ENCODE peak calls at places on chromosomes 5 and 9, in five cellular contexts. One of them, this sample, is unnamed.

GRCh38 chr5:93717162-93717561 is 24.2 kb downstream of the POU5F2 start:
- DNase-seq in H1: no peak
- DNase-seq in K562: no peak
- DNase-seq in SK-N-SH: no peak
- DNase-seq in HepG2: peak
- DNase-seq in this sample: peak

GRCh38 chr9:121331549-121331948 is 38.5 kb downstream of the STOM start:
- DNase-seq in H1: no peak
- DNase-seq in K562: no peak
- DNase-seq in SK-N-SH: no peak
- DNase-seq in HepG2: no peak
- DNase-seq in this sample: no peak

GRCh38 chr5:138632900-138633489 is 57.8 kb upstream of the HSPA9 start:
- DNase-seq in H1: peak
- DNase-seq in K562: peak
- DNase-seq in SK-N-SH: peak
- DNase-seq in HepG2: peak
- DNase-seq in this sample: peak

GRCh38 chr5:173968154-173968553 is 20.8 kb upstream of the C5orf47 start:
- DNase-seq in H1: no peak
- DNase-seq in K562: no peak
- DNase-seq in SK-N-SH: peak
- DNase-seq in HepG2: no peak
- DNase-seq in this sample: no peak

GRCh38 chr5:106311230-106311629 is 1359.5 kb downstream of the EFNA5 start:
- DNase-seq in H1: no peak
- DNase-seq in K562: no peak
- DNase-seq in SK-N-SH: no peak
- DNase-seq in HepG2: no peak
- DNase-seq in this sample: no peak

GRCh38 chr9:113649054-113649453 is 185.5 kb downstream of the RGS3 start:
- DNase-seq in H1: no peak
- DNase-seq in K562: no peak
- DNase-seq in SK-N-SH: peak
- DNase-seq in HepG2: no peak
- DNase-seq in this sample: no peak

GRCh38 chr5:39131210-39132127 is 57.3 kb upstream of the RICTOR start:
- DNase-seq in H1: no peak
- DNase-seq in K562: no peak
- DNase-seq in SK-N-SH: no peak
- DNase-seq in HepG2: no peak
- DNase-seq in this sample: no peak

GRCh38 chr5:143812085-143812705 is at the start of gene HMHB1:
- DNase-seq in H1: no peak
- DNase-seq in K562: no peak
- DNase-seq in SK-N-SH: no peak
- DNase-seq in HepG2: no peak
- DNase-seq in this sample: no peak

GRCh38 chr5:139696894-139697658 is 48.9 kb downstream of the CXXC5 start:
- DNase-seq in H1: no peak
- DNase-seq in K562: peak
- DNase-seq in SK-N-SH: peak
- DNase-seq in HepG2: peak
- DNase-seq in this sample: peak

GRCh38 chr5:149937610-149938009 is 7.0 kb downstream of the PDE6A start:
- DNase-seq in H1: no peak
- DNase-seq in K562: no peak
- DNase-seq in SK-N-SH: no peak
- DNase-seq in HepG2: no peak
- DNase-seq in this sample: no peak

GRCh38 chr9:121650220-121651013 is 1.0 kb upstream of the DAB2IP start:
- DNase-seq in H1: peak
- DNase-seq in K562: peak
- DNase-seq in SK-N-SH: peak
- DNase-seq in HepG2: peak
- DNase-seq in this sample: peak

GRCh38 chr5:88727705-88728313 is 155.2 kb downstream of the MEF2C start:
- DNase-seq in H1: no peak
- DNase-seq in K562: peak
- DNase-seq in SK-N-SH: no peak
- DNase-seq in HepG2: no peak
- DNase-seq in this sample: peak

GRCh38 chr5:152164860-152165259 is 240.2 kb upstream of the GLRA1 start:
- DNase-seq in H1: no peak
- DNase-seq in K562: no peak
- DNase-seq in SK-N-SH: no peak
- DNase-seq in HepG2: no peak
- DNase-seq in this sample: no peak

GRCh38 chr5:39501403-39501802 is 76.6 kb upstream of the DAB2 start:
- DNase-seq in H1: no peak
- DNase-seq in K562: no peak
- DNase-seq in SK-N-SH: no peak
- DNase-seq in HepG2: no peak
- DNase-seq in this sample: peak

GRCh38 chr5:180120221-180121101 is 48.9 kb upstream of the RNF130 start:
- DNase-seq in H1: no peak
- DNase-seq in K562: no peak
- DNase-seq in SK-N-SH: no peak
- DNase-seq in HepG2: no peak
- DNase-seq in this sample: no peak

GRCh38 chr5:73764586-73764985 is 138.6 kb downstream of the ARHGEF28 start:
- DNase-seq in H1: no peak
- DNase-seq in K562: no peak
- DNase-seq in SK-N-SH: no peak
- DNase-seq in HepG2: peak
- DNase-seq in this sample: peak

GRCh38 chr5:72288923-72289322 is 31.1 kb downstream of the MRPS27 start:
- DNase-seq in H1: no peak
- DNase-seq in K562: no peak
- DNase-seq in SK-N-SH: no peak
- DNase-seq in HepG2: no peak
- DNase-seq in this sample: no peak

GRCh38 chr9:35027871-35028270 is 38.3 kb downstream of the DNAJB5 start:
- DNase-seq in H1: no peak
- DNase-seq in K562: no peak
- DNase-seq in SK-N-SH: no peak
- DNase-seq in HepG2: no peak
- DNase-seq in this sample: no peak

GRCh38 chr5:115246361-115246991 is 16.2 kb downstream of the PGGT1B start:
- DNase-seq in H1: no peak
- DNase-seq in K562: peak
- DNase-seq in SK-N-SH: peak
- DNase-seq in HepG2: peak
- DNase-seq in this sample: peak

GRCh38 chr5:79020861-79021561 is 35.9 kb upstream of the ARSB start:
- DNase-seq in H1: peak
- DNase-seq in K562: peak
- DNase-seq in SK-N-SH: peak
- DNase-seq in HepG2: peak
- DNase-seq in this sample: peak

GRCh38 chr5:75040973-75041372 is 11.4 kb downstream of the GCNT4 start:
- DNase-seq in H1: no peak
- DNase-seq in K562: no peak
- DNase-seq in SK-N-SH: no peak
- DNase-seq in HepG2: no peak
- DNase-seq in this sample: no peak

GRCh38 chr5:81349161-81349560 is 44.8 kb downstream of the ACOT12 start:
- DNase-seq in H1: no peak
- DNase-seq in K562: no peak
- DNase-seq in SK-N-SH: no peak
- DNase-seq in HepG2: no peak
- DNase-seq in this sample: no peak

DNA sequence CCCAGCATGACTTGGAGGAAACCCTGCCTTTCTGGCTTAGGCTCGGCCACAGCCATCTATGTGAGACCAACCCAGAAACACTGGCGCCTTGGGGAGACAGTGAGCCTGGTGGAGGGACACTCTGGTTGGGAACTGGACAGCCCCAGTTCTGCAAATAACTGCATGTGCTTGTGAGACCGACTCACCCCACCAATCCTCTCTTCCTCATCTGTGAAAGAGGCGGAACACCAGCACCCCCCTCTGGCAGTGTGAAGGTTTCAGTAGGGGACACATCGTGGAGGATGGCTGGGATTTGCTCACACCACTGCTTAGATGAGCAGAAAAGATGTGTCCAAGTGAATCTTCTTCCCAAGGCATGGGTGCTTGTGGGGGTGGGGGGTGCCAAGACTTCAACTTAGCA is 43.4 kb upstream of the N4BP3 start:
- DNase-seq in H1: no peak
- DNase-seq in K562: peak
- DNase-seq in SK-N-SH: no peak
- DNase-seq in HepG2: peak
- DNase-seq in this sample: peak
- TF ChIP-seq RAD21 in H1: peak
- TF ChIP-seq RAD21 in K562: peak
- TF ChIP-seq RAD21 in SK-N-SH: peak
- TF ChIP-seq RAD21 in HepG2: no peak
- TF ChIP-seq RAD21 in this sample: peak

GRCh38 chr9:125443367-125443766 is 181.7 kb downstream of the GAPVD1 start:
- DNase-seq in H1: no peak
- DNase-seq in K562: no peak
- DNase-seq in SK-N-SH: no peak
- DNase-seq in HepG2: no peak
- DNase-seq in this sample: no peak
- H3K27ac ChIP-seq in H1: no peak
- H3K27ac ChIP-seq in K562: no peak
- H3K27ac ChIP-seq in SK-N-SH: no peak
- H3K27ac ChIP-seq in HepG2: no peak
- H3K27ac ChIP-seq in this sample: no peak

GRCh38 chr9:127521919-127522304 is 70.6 kb downstream of the LRSAM1 start:
- DNase-seq in H1: no peak
- DNase-seq in K562: no peak
- DNase-seq in SK-N-SH: no peak
- DNase-seq in HepG2: no peak
- DNase-seq in this sample: no peak
- TF ChIP-seq EP300 in H1: no peak
- TF ChIP-seq EP300 in K562: no peak
- TF ChIP-seq EP300 in SK-N-SH: no peak
- TF ChIP-seq EP300 in HepG2: no peak
- TF ChIP-seq EP300 in this sample: no peak

GRCh38 chr9:110619831-110620230 is 40.3 kb upstream of the SVEP1 start:
- DNase-seq in H1: no peak
- DNase-seq in K562: no peak
- DNase-seq in SK-N-SH: no peak
- DNase-seq in HepG2: no peak
- DNase-seq in this sample: no peak
- TF ChIP-seq RAD21 in H1: no peak
- TF ChIP-seq RAD21 in K562: no peak
- TF ChIP-seq RAD21 in SK-N-SH: no peak
- TF ChIP-seq RAD21 in HepG2: no peak
- TF ChIP-seq RAD21 in this sample: no peak

DNA sequence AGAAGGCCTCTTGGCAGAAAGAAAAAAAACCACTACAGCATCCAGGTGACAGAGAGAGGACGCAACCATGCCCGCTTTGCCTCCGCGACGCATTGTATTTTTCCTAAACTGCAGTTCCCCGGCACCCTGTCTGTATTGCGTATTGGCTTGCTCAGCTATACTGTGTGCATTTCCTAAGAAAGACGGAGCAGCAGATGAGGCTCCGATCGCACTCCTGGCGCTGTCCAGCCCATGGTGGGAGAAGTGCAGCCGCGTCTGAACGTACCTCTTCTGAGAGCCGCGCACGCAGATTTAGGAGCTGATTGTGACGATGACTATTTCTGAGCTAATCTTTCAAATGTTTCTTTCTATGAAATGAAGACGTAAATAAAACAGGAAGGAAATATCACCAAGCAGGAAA is 366.5 kb downstream of the IRX1 start:
- DNase-seq in H1: no peak
- DNase-seq in K562: no peak
- DNase-seq in SK-N-SH: no peak
- DNase-seq in HepG2: no peak
- DNase-seq in this sample: no peak
- H3K27ac ChIP-seq in H1: no peak
- H3K27ac ChIP-seq in K562: no peak
- H3K27ac ChIP-seq in SK-N-SH: no peak
- H3K27ac ChIP-seq in HepG2: no peak
- H3K27ac ChIP-seq in this sample: no peak

DNA sequence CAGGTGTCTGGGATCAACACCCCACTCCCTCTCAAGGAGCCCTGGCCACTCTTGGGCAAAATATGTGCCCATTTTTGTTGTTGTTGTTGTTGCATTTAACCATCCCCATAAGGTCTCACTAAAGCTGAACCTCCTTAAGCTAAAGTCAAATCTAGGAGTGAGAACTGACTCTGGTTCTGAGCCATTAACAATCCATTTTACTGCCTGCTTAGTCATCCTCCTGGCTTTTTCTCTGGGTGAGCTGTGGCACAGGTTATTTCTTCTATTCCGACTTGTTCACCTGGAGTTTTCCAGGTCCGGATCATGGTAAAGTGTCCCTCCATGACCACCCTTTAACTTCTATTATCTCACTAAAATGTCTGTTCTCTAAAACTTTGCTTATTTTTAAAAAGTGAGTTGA is 85.2 kb downstream of the CAMK4 start:
- DNase-seq in H1: no peak
- DNase-seq in K562: no peak
- DNase-seq in SK-N-SH: no peak
- DNase-seq in HepG2: no peak
- DNase-seq in this sample: no peak
- TF ChIP-seq EP300 in H1: no peak
- TF ChIP-seq EP300 in K562: no peak
- TF ChIP-seq EP300 in SK-N-SH: no peak
- TF ChIP-seq EP300 in HepG2: no peak
- TF ChIP-seq EP300 in this sample: no peak

GRCh38 chr5:177129206-177129605 is 4.4 kb upstream of the NSD1 start:
- DNase-seq in H1: no peak
- DNase-seq in K562: no peak
- DNase-seq in SK-N-SH: no peak
- DNase-seq in HepG2: no peak
- DNase-seq in this sample: no peak
- TF ChIP-seq RAD21 in H1: no peak
- TF ChIP-seq RAD21 in K562: no peak
- TF ChIP-seq RAD21 in SK-N-SH: no peak
- TF ChIP-seq RAD21 in HepG2: no peak
- TF ChIP-seq RAD21 in this sample: no peak

DNA sequence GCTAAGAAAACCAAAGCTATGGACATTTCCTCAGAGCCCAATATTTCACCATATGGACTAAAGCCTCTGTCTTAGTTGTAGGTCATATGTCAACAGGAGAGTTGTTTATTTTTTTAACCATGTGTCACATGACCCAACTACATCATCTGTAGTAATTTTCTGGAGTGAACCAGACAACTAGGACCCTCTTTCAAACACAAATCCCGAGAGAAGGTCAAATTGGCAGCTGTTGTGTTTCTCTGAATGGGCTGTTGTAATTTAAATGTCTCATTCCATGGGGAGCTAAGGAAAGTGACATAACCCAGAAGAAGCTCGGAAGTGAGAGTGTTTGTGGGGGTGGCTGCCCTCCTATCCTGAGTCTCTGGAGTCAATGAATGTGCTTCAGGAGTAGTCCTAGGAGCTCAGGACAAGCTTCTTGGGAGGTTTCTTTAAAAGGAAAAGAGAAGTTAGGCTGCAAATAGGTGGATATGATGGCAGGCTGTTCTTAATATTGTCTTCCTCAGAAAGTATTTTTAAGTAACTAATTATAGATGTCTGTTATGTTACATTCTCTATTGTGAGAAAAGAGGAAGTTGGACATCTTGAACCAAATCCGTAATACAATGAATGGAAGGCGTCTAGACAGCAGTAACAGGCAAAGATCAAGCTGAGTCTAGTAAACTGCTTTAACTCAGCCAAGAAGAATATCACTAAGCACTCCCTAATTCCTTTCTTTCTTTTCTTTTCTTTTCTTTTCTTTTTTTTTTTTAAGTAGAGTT is 50.1 kb downstream of the TMEM167A start:
- DNase-seq in H1: peak
- DNase-seq in K562: no peak
- DNase-seq in SK-N-SH: no peak
- DNase-seq in HepG2: no peak
- DNase-seq in this sample: no peak
- H3K27ac ChIP-seq in H1: peak
- H3K27ac ChIP-seq in K562: no peak
- H3K27ac ChIP-seq in SK-N-SH: no peak
- H3K27ac ChIP-seq in HepG2: no peak
- H3K27ac ChIP-seq in this sample: no peak

This sample was measured in A549.